ENCODE peak calls at places on chromosomes 1 and 21, in nine cellular contexts. V, L, O, R, D, I, W, F and H are unnamed samples.

GRCh38 chr1:160739098-160739511 is at the start of gene SLAMF7:
- DNase-seq in W (no peak), L (no peak), O (no peak), R (peak; percentile 86), I (no peak), D (peak; percentile 86), V (no peak), F (no peak), H (no peak)

GRCh38 chr1:91809267-91809666 is 76.7 kb downstream of the TGFBR3 start:
- DNase-seq in F (no peak), L (no peak), W (no peak), I (peak; percentile 30), V (no peak), O (peak; percentile 57), R (no peak), D (no peak), H (no peak)

GRCh38 chr1:212762234-212762633 is 29.3 kb downstream of the NSL1 start:
- DNase-seq in F (no peak), R (no peak), W (no peak), O (no peak), D (no peak), L (no peak), I (no peak), V (no peak), H (no peak)

GRCh38 chr1:159647616-159648015 is 60.0 kb downstream of the APCS start:
- DNase-seq in V (no peak), L (no peak), O (no peak), R (peak; percentile 41), D (no peak), W (no peak), F (no peak), I (no peak), H (no peak)

GRCh38 chr1:79945391-79945790 is 938.9 kb upstream of the ADGRL4 start:
- DNase-seq in F (no peak), R (peak; percentile 14), L (no peak), W (no peak), D (no peak), O (no peak), V (no peak), I (no peak), H (no peak)

GRCh38 chr1:85581138-85581801 is 709 bp downstream of the CCN1 start:
- DNase-seq in O (peak; percentile 69), R (peak; percentile 82), V (peak; percentile 91), I (peak; percentile 87), W (peak; percentile 69), D (no peak), F (peak; percentile 94), L (peak; percentile 72), H (peak; percentile 76)

GRCh38 chr1:205187420-205187819 is 24.1 kb downstream of the DSTYK start:
- DNase-seq in R (no peak), V (no peak), O (no peak), I (no peak), F (no peak), W (no peak), D (no peak), L (no peak), H (no peak)

GRCh38 chr1:26701995-26702679 is 6.3 kb downstream of the ARID1A start:
- DNase-seq in D (no peak), R (peak; percentile 74), F (no peak), V (no peak), W (no peak), I (no peak), O (no peak), L (no peak), H (no peak)

GRCh38 chr1:164466429-164466828 is 92.6 kb upstream of the PBX1 start:
- DNase-seq in F (peak; percentile 1), I (peak; percentile 3), O (no peak), R (peak; percentile 18), W (no peak), D (no peak), L (no peak), V (no peak), H (no peak)

GRCh38 chr1:204321665-204322064 is 38.1 kb downstream of the PLEKHA6 start:
- DNase-seq in R (peak; percentile 66), W (no peak), O (peak; percentile 53), L (no peak), D (no peak), I (peak; percentile 15), V (no peak), F (peak; percentile 38), H (no peak)

GRCh38 chr1:1799716-1800115 is 21.4 kb upstream of the NADK start:
- DNase-seq in R (no peak), D (no peak), I (no peak), O (no peak), V (no peak), W (no peak), L (no peak), F (no peak), H (no peak)

GRCh38 chr1:115113781-115114180 is 24.5 kb upstream of the TSPAN2 start:
- DNase-seq in I (no peak), W (no peak), F (no peak), L (no peak), D (no peak), R (peak; percentile 25), O (peak; percentile 35), V (no peak), H (no peak)

GRCh38 chr1:15347182-15347581 is 62.5 kb upstream of the EFHD2 start:
- DNase-seq in L (no peak), O (no peak), F (no peak), W (no peak), I (no peak), D (no peak), V (no peak), R (no peak), H (no peak)

GRCh38 chr1:93079685-93080141 is 630 bp downstream of the MTF2 start:
- DNase-seq in L (no peak), I (no peak), W (no peak), D (no peak), O (no peak), R (peak; percentile 16), F (no peak), V (peak; percentile 56), H (peak; percentile 16)

GRCh38 chr1:36091141-36091540 is 2.4 kb downstream of the ADPRS start:
- DNase-seq in I (no peak), O (no peak), W (no peak), R (no peak), F (no peak), D (no peak), V (no peak), L (no peak), H (no peak)

DNA sequence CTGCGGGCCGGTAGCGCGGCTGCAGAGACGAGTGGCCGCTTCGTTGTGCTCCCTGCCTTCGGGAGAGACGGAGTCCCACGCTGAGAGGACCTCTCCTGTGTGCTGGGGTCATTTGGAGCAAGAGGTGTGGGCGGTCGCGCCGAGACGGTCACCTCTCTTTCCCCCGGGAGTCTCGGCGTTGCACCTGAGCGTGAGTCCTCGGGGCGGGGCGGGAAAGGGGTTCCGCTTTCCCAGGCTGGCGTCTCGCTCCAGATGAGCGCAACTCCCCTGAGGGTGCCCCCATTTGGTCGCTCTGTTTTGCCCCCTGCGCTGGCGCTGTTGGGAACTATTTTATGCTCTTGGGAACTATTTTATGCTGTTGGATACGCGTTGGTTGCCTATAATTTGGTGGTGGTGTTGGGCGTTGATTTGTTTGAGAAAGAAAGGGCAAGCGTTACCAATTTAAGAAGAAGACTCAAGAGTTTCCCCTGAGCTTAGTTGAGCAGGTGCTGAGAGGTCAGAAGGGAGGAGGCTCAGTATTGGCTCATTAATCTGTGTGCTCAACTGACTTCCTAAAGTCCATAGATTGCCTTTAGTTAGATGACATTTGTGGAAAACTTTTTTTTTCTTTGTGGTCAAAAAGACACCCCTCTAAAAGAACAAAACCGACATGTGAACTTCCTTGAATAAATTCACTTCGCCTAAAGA is 683 bp downstream of the LRRC8B start:
- DNase-seq in L (peak; percentile 26), I (no peak), O (no peak), D (peak; percentile 48), R (peak; percentile 36), V (peak; percentile 72), W (peak; percentile 62), F (peak; percentile 25), H (peak; percentile 33)
- TF ChIP-seq CTCF in L (no peak), I (no peak), O (no peak), D (no peak), R (no peak), V (no peak), W (no peak), F (no peak), H (no peak)

GRCh38 chr1:234069760-234070159 is 165.3 kb downstream of the SLC35F3 start:
- DNase-seq in R (peak; percentile 41), O (no peak), F (no peak), D (no peak), I (no peak), L (no peak), W (no peak), V (no peak), H (no peak)
- TF ChIP-seq CTCF in R (peak; percentile 35), O (no peak), F (no peak), D (no peak), I (no peak), L (no peak), W (no peak), V (no peak), H (no peak)

DNA sequence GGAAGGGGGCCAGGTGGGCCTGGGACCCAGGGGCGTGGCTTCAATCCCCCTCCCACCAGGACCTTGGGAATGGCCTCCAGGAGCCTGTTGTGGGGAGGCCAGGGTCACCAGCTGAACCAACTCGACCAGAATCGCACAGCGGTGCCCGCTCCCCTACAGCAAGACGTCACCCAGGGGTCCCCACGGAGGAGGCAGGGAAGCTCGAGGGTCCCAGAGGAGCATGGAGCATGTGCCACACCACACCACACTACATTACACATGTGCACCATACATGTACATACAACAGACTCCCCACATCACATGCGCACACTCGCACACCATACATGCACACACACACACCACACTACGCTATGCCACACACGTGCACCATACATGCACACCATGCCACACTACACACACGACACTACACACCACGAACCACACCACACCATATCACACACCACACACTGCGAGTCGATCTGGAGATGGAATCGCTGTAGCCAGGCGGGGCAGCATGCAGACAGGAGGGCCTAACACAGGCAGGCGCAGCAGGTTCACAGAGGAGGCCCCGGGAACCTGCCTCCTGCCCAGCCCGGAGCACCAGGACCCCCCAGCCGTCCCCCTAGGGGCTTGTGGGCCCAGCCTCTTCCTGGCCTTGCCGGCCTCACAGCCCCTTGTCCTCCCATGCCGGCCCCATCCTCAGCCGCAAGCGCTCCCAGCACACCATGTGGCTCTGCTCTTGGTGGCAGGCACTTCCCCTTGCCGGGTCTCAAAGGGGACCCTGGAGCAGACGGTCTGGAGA is 596 bp downstream of the ITGB2 start:
- DNase-seq in F (no peak), R (no peak), O (no peak), I (no peak), V (peak; percentile 49), L (peak; percentile 10), W (no peak), D (no peak), H (no peak)
- TF ChIP-seq CTCF in F (no peak), R (no peak), O (no peak), I (no peak), V (no peak), L (no peak), W (no peak), D (no peak), H (no peak)

DNA sequence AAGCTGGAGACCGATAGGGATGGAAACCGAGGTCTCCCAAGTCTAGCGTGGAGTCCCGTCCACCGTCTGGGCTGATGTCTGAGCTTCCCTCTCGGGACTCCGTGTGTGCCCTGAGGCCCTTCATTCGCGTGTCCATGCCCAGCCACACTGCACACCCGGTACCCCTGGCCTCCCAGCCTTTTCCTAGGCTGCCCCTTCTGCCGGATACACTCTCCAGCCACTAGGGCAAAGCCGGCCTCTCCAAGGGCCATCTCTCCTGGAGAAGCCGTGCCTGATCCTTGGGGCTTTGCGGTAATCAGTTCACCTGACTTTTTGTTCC is 49.4 kb upstream of the SLC2A1 start:
- DNase-seq in R (no peak), F (no peak), D (no peak), W (no peak), O (no peak), L (no peak), V (no peak), I (no peak), H (no peak)
- TF ChIP-seq CTCF in R (no peak), F (no peak), D (no peak), W (peak; percentile 29), O (no peak), L (no peak), V (no peak), I (no peak), H (peak; percentile 29)